ENCODE peak calls at places on chromosomes 16 and 17, in five cellular contexts. A, M, K, J and V are unnamed samples.

GRCh38 chr17:49958723-49959122 is 10.3 kb upstream of the DLX4 start:
- DNase-seq in A (no peak), K (no peak), J (no peak), M (no peak), V (no peak)

GRCh38 chr16:86953631-86954465 is 363.3 kb downstream of the C16orf95 start:
- DNase-seq in J (no peak), A (no peak), K (no peak), M (no peak), V (no peak)

GRCh38 chr17:6020376-6021010 is 49.7 kb upstream of the WSCD1 start:
- DNase-seq in K (no peak), M (no peak), A (no peak), J (no peak), V (no peak)

GRCh38 chr17:16932611-16933010 is 39.3 kb downstream of the TNFRSF13B start:
- DNase-seq in A (no peak), M (peak; percentile 43), J (no peak), K (no peak), V (no peak)

GRCh38 chr17:78432226-78432894 is 53.9 kb downstream of the PGS1 start:
- DNase-seq in A (no peak), J (no peak), M (no peak), K (no peak), V (no peak)

GRCh38 chr16:86952769-86953168 is 364.4 kb downstream of the C16orf95 start:
- DNase-seq in M (no peak), J (no peak), K (no peak), A (no peak), V (no peak)

GRCh38 chr16:85316321-85316919 is 204.1 kb upstream of the CIBAR2 start:
- DNase-seq in A (peak; percentile 66), J (peak; percentile 80), K (no peak), M (no peak), V (no peak)

GRCh38 chr16:27803775-27804549 is 254.0 kb downstream of the KATNIP start:
- DNase-seq in A (no peak), K (no peak), M (no peak), J (no peak), V (no peak)

GRCh38 chr17:40541873-40542561 is 23.3 kb downstream of the CCR7 start:
- DNase-seq in K (no peak), J (no peak), A (no peak), M (no peak), V (no peak)
- H3K27ac ChIP-seq in K (peak overlapping the region; percentile 96), J (peak overlapping the region; percentile 38), A (no peak overlapping the region), M (peak overlapping the region; percentile 80), V (peak overlapping the region; percentile 36)

GRCh38 chr17:59172436-59173004 is 17.0 kb downstream of the PRR11 start:
- DNase-seq in J (no peak), A (no peak), K (no peak), M (no peak), V (no peak)

GRCh38 chr17:59165933-59166342 is 10.4 kb downstream of the PRR11 start:
- DNase-seq in M (no peak), J (peak; percentile 78), A (peak; percentile 22), K (peak; percentile 57), V (no peak)

GRCh38 chr17:59167571-59168001 is 12.0 kb downstream of the PRR11 start:
- DNase-seq in K (no peak), A (no peak), M (no peak), J (no peak), V (no peak)
- H3K27ac ChIP-seq in K (no peak overlapping the region), A (no peak overlapping the region), M (no peak overlapping the region), J (no peak overlapping the region), V (peak overlapping the region; percentile 35)

GRCh38 chr17:59368218-59368857 is 36.9 kb downstream of the YPEL2 start:
- DNase-seq in A (no peak), M (no peak), J (no peak), K (no peak), V (no peak)

GRCh38 chr17:59366773-59367656 is 35.6 kb downstream of the YPEL2 start:
- DNase-seq in A (no peak), M (peak; percentile 61), J (peak; percentile 83), K (no peak), V (no peak)

GRCh38 chr17:59369026-59369724 is 37.7 kb downstream of the YPEL2 start:
- DNase-seq in A (no peak), M (no peak), K (no peak), J (no peak), V (no peak)

GRCh38 chr17:59366040-59366757 is 34.7 kb downstream of the YPEL2 start:
- DNase-seq in J (no peak), M (no peak), A (no peak), K (no peak), V (no peak)

DNA sequence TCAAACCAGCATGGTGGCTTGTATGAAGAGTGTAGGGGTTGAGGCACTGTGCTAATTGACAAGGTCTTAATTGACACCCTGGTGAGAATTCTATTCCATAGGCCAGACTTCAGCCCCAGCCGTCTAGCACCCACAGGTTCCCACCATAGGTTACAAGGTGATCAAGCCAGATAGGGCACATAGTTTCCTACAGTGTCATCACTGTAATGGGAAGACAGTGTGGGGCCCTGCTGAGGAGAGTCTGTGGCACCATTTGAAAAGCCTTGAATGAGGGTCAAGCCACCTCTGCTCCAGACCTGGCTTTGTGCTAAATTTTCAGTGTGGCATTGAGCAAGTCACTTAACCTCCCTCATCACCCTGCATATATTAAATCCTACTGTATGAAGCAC is 36.2 kb downstream of the YPEL2 start:
- DNase-seq in J (no peak), K (peak; percentile 23), A (peak; percentile 38), M (no peak), V (no peak)
- H3K27ac ChIP-seq in J (peak overlapping the region; percentile 97), K (no peak overlapping the region), A (peak overlapping the region; percentile 81), M (peak overlapping the region; percentile 69), V (peak overlapping the region; percentile 30)

GRCh38 chr16:75097191-75097761 is 19.3 kb downstream of the LDHD start:
- DNase-seq in M (no peak), A (no peak), J (no peak), K (no peak), V (no peak)
- H3K27ac ChIP-seq in M (peak overlapping the region; percentile 73), A (no peak overlapping the region), J (no peak overlapping the region), K (no peak overlapping the region), V (no peak overlapping the region)

GRCh38 chr17:57638284-57638683 is 106.8 kb downstream of the CCDC182 start:
- DNase-seq in A (no peak), M (no peak), K (no peak), J (no peak), V (no peak)
- H3K27ac ChIP-seq in A (no peak overlapping the region), M (no peak overlapping the region), K (no peak overlapping the region), J (no peak overlapping the region), V (no peak overlapping the region)

DNA sequence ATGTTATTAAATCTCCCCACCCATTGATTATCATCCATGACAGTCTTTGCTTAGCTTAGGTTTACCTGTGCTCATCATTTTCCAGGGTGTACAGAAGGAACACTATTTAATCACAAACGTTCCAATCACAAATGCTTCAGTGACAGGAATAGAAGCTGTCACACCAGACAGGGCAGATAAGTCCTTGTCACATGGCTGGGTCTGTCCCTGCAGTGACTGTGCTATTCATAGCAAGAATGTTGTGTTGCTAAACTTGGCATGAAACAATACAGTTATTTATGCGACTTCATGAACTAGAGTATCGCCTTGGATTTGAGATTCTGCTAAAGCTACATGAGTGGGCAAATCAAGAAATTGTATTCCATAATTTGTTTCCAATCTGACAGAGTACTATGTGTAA is 108.4 kb downstream of the CDH13 start:
- DNase-seq in M (no peak), J (peak; percentile 65), A (no peak), K (no peak), V (no peak)
- H3K27ac ChIP-seq in M (no peak overlapping the region), J (peak overlapping the region; percentile 96), A (no peak overlapping the region), K (no peak overlapping the region), V (no peak overlapping the region)

GRCh38 chr17:71655542-71655941 is 465.3 kb upstream of the SOX9 start:
- DNase-seq in A (no peak), M (no peak), K (no peak), J (no peak), V (no peak)

DNA sequence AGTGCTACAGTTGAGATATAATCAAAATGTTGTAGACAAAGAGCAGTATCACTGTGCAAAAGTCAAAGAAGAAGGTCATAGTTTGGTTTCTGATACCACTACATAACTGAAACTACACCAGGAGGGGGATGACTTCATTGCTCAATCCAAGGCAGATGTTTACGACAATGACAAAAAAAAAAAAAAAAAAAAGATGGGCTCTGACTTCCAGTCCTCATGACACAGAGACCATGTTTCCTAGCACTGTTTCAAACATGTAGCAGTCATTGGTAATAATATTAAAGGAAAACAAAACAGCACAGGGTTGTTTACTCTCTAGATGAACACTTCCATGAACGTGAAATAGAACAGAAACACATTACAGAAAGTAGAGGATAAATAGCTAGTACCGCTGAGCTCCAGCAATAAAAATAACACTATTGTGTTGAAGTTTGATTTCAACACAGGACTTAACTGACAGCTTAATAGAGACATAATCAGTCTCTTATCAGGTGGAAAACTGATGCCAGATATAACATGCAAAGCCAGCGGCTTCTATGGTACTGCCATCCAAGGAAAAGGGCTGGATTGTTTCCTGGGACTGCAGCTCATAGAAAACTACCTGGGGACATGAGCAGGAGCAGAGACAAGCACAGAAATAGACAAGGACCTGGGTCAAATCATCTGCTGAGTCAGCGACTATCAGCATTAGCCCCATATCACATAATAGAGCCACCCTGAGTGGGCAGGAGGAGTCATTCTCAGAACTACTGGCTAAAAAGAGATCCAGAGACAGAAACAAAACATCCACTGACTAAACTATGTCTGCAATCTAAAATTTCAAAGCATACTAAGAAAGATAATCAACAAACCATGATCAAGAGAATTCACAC is 463.6 kb upstream of the SOX9 start:
- DNase-seq in A (no peak), M (no peak), J (peak; percentile 34), K (no peak), V (no peak)
- H3K27ac ChIP-seq in A (no peak overlapping the region), M (no peak overlapping the region), J (peak overlapping the region; percentile 35), K (no peak overlapping the region), V (no peak overlapping the region)

DNA sequence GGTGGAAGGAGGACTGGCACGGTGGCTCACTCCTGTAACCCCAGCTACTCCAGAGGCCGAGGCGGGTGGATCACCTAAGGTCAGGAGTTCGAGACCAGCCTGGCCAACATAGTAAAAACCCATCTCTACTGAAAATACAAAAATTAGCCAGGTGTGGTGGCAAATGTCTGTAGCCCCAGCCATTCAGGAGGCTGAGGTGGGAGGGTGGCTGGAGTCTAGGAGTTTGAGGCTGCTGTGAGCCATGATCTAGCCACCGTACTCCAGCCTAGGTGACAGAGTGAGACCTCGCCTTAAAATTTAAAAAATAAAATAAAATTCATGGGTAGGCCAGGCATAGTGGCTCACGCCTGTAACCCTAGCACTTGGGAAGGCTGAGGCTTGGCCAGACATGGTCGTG is 1.2 kb upstream of the RPH3AL start:
- DNase-seq in M (no peak), A (no peak), J (no peak), K (no peak), V (no peak)
- H3K27ac ChIP-seq in M (peak overlapping the region; percentile 82), A (no peak overlapping the region), J (no peak overlapping the region), K (no peak overlapping the region), V (no peak overlapping the region)

DNA sequence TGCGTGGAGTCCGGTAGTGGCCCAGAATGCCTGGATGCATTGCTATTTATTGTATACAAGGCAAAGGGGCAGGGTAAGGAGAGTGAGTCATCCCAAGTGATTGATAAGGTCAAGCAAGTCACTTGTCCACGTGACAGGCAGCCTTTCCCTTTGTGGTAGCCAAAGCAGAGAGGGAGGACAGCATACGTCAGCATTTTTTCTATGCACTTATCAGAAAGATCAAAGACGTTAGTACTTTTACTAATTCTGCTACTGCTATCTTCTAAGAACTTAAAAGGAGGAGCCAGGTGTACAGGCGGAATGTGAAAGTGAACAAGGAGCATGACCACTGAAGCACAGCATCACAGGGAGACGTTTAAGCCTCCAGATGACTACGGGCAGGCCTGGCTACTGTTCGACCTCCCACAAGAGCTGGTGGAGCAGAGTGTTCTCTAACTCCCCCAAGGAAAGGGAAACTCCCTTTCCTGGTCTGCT is 47.9 kb upstream of the ARL4D start:
- DNase-seq in K (no peak), A (no peak), J (no peak), M (no peak), V (no peak)
- H3K27ac ChIP-seq in K (no peak overlapping the region), A (no peak overlapping the region), J (no peak overlapping the region), M (no peak overlapping the region), V (no peak overlapping the region)

GRCh38 chr17:32152130-32152529 is 9.8 kb downstream of the RHOT1 start:
- DNase-seq in M (no peak), A (no peak), J (peak; percentile 10), K (no peak), V (no peak)
- H3K27ac ChIP-seq in M (peak overlapping the region; percentile 67), A (no peak overlapping the region), J (peak overlapping the region; percentile 57), K (no peak overlapping the region), V (no peak overlapping the region)